ENCODE peak calls at places on chromosomes 11 and 22, in four cellular contexts. One of them, this sample, is unnamed.

GRCh38 chr11:125201525-125202121 is 37.1 kb downstream of the PKNOX2 start:
- DNase-seq in K562: no peak
- DNase-seq in A549: no peak
- DNase-seq in HepG2: peak; percentile 50
- DNase-seq in this sample: no peak

GRCh38 chr11:99548264-99548663 is 527.5 kb downstream of the CNTN5 start:
- DNase-seq in K562: no peak
- DNase-seq in A549: no peak
- DNase-seq in HepG2: no peak
- DNase-seq in this sample: no peak

GRCh38 chr22:17726561-17727243 is 47.6 kb downstream of the BID start:
- DNase-seq in K562: no peak
- DNase-seq in A549: no peak
- DNase-seq in HepG2: no peak
- DNase-seq in this sample: no peak

GRCh38 chr22:50282361-50283144 is 12.4 kb upstream of the MAPK11 start:
- DNase-seq in K562: no peak
- DNase-seq in A549: peak; percentile 69
- DNase-seq in HepG2: no peak
- DNase-seq in this sample: no peak

GRCh38 chr22:42202669-42203068 is 67.8 kb downstream of the TCF20 start:
- DNase-seq in K562: no peak
- DNase-seq in A549: no peak
- DNase-seq in HepG2: no peak
- DNase-seq in this sample: no peak

GRCh38 chr22:20155330-20156041 is 4.6 kb upstream of the CCDC188 start:
- DNase-seq in K562: no peak
- DNase-seq in A549: no peak
- DNase-seq in HepG2: peak; percentile 19
- DNase-seq in this sample: no peak

GRCh38 chr11:4926607-4927006 is 2.5 kb upstream of the OR51G1 start:
- DNase-seq in K562: no peak
- DNase-seq in A549: no peak
- DNase-seq in HepG2: no peak
- DNase-seq in this sample: no peak

GRCh38 chr11:132186699-132187098 is 816.3 kb downstream of the NTM start:
- DNase-seq in K562: no peak
- DNase-seq in A549: no peak
- DNase-seq in HepG2: no peak
- DNase-seq in this sample: peak; percentile 62

GRCh38 chr11:74084796-74085541 is 76.1 kb upstream of the UCP3 start:
- DNase-seq in K562: no peak
- DNase-seq in A549: no peak
- DNase-seq in HepG2: peak; percentile 79
- DNase-seq in this sample: no peak

GRCh38 chr11:75562836-75563484 is 907 bp downstream of the SERPINH1 start:
- DNase-seq in K562: peak; percentile 65
- DNase-seq in A549: peak; percentile 40
- DNase-seq in HepG2: no peak
- DNase-seq in this sample: peak; percentile 83

GRCh38 chr22:38215156-38216038 is 13.6 kb downstream of the MAFF start:
- DNase-seq in K562: no peak
- DNase-seq in A549: no peak
- DNase-seq in HepG2: no peak
- DNase-seq in this sample: no peak

GRCh38 chr22:48475661-48476345 is 1351.9 kb downstream of the BRD1 start:
- DNase-seq in K562: no peak
- DNase-seq in A549: no peak
- DNase-seq in HepG2: no peak
- DNase-seq in this sample: no peak

GRCh38 chr11:105040703-105041102 is 4.4 kb downstream of the CARD16 start:
- DNase-seq in K562: no peak
- DNase-seq in A549: no peak
- DNase-seq in HepG2: no peak
- DNase-seq in this sample: no peak

GRCh38 chr11:129041611-129042018 is 98.9 kb upstream of the TP53AIP1 start:
- DNase-seq in K562: no peak
- DNase-seq in A549: no peak
- DNase-seq in HepG2: no peak
- DNase-seq in this sample: no peak

GRCh38 chr11:35178862-35179261 is 39.9 kb downstream of the CD44 start:
- DNase-seq in K562: no peak
- DNase-seq in A549: no peak
- DNase-seq in HepG2: no peak
- DNase-seq in this sample: no peak

GRCh38 chr22:36454916-36455570 is 26.4 kb downstream of the TXN2 start:
- DNase-seq in K562: peak; percentile 85
- DNase-seq in A549: peak; percentile 94
- DNase-seq in HepG2: no peak
- DNase-seq in this sample: peak; percentile 98

GRCh38 chr22:26949193-26949592 is 291.8 kb downstream of the MIAT start:
- DNase-seq in K562: no peak
- DNase-seq in A549: no peak
- DNase-seq in HepG2: no peak
- DNase-seq in this sample: peak; percentile 57

GRCh38 chr11:70739811-70740474 is 341.6 kb downstream of the CTTN start:
- DNase-seq in K562: no peak
- DNase-seq in A549: no peak
- DNase-seq in HepG2: no peak
- DNase-seq in this sample: peak; percentile 6

GRCh38 chr11:44627911-44628729 is 62.7 kb downstream of the CD82 start:
- DNase-seq in K562: no peak
- DNase-seq in A549: no peak
- DNase-seq in HepG2: no peak
- DNase-seq in this sample: no peak
- TF ChIP-seq HMGXB4 in K562: no peak
- TF ChIP-seq HMGXB4 in A549: no peak
- TF ChIP-seq HMGXB4 in HepG2: no peak
- TF ChIP-seq HMGXB4 in this sample: no peak

DNA sequence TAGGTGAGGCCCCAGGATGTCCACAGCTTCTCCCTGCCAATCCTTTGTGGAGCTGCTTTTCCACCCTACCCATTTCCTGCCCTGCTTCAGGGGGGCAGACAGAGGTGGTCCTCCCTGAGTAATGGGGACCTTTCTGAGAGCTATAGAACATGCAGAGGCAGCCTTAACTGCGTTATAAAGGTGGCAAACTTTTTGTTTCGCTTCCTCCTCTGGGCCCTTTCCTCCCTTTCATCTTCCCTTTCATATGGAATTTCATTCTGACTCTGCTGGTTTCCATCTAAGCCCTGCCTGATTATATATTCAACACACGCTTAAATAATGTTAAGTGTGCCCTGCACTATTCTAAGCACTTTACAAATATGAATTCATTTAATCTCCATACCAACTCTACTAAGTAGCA is 169.3 kb upstream of the E2F8 start:
- DNase-seq in K562: no peak
- DNase-seq in A549: no peak
- DNase-seq in HepG2: no peak
- DNase-seq in this sample: no peak
- TF ChIP-seq HMGXB4 in K562: no peak
- TF ChIP-seq HMGXB4 in A549: no peak
- TF ChIP-seq HMGXB4 in HepG2: no peak
- TF ChIP-seq HMGXB4 in this sample: no peak

GRCh38 chr22:30265131-30265720 is 1.4 kb downstream of the OSM start:
- DNase-seq in K562: no peak
- DNase-seq in A549: no peak
- DNase-seq in HepG2: no peak
- DNase-seq in this sample: no peak
- TF ChIP-seq HMGXB4 in K562: no peak
- TF ChIP-seq HMGXB4 in A549: no peak
- TF ChIP-seq HMGXB4 in HepG2: no peak
- TF ChIP-seq HMGXB4 in this sample: no peak

DNA sequence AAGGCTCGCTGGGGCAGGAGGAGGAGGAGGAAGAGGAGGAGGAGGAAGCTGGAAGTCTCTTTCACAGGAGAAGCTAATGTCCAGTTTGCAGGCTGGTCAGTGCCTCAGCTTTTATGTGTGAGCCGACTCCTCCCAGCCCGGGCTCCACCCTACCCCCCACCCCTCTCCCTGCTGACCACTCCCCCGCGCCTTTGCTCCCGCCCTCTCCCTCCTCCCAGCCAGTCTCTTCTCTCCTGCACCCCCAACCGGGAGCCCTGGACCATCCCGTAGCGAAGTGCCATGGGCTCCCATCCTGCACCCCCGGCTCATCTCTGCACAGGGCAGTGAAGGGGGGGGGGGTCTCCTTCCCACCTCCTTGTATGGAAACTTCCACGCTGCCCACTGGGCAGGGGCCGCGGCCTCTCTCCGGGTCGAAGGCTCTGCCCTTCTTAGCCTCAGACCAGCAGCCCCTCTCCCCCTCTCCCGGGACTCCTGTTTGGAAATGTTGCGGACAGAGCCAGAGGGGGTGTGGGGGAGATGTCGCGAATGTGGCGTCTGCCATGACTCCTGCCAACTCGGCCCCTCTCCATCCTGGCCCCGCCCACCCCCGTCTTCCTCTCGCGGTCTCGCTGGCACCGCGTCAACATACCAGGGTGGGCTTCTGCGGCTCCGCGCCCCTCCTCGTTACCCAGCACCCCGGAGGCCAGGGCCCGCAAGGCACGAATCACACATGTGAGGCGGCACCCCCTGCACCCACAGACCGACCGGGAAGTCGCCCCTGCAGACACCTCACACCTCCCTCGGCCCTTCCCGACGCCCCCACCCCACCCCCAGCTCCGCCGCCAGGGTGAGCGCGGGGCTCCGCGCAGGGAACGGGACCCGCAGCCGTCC is 1.8 kb downstream of the IGF2 start:
- DNase-seq in K562: peak; percentile 88
- DNase-seq in A549: peak; percentile 76
- DNase-seq in HepG2: peak; percentile 80
- DNase-seq in this sample: peak; percentile 77
- TF ChIP-seq HMGXB4 in K562: no peak
- TF ChIP-seq HMGXB4 in A549: no peak
- TF ChIP-seq HMGXB4 in HepG2: peak; percentile 18
- TF ChIP-seq HMGXB4 in this sample: no peak

GRCh38 chr11:47442514-47442913 is 6.4 kb downstream of the RAPSN start:
- DNase-seq in K562: no peak
- DNase-seq in A549: no peak
- DNase-seq in HepG2: no peak
- DNase-seq in this sample: no peak
- TF ChIP-seq HMGXB4 in K562: no peak
- TF ChIP-seq HMGXB4 in A549: no peak
- TF ChIP-seq HMGXB4 in HepG2: no peak
- TF ChIP-seq HMGXB4 in this sample: no peak

DNA sequence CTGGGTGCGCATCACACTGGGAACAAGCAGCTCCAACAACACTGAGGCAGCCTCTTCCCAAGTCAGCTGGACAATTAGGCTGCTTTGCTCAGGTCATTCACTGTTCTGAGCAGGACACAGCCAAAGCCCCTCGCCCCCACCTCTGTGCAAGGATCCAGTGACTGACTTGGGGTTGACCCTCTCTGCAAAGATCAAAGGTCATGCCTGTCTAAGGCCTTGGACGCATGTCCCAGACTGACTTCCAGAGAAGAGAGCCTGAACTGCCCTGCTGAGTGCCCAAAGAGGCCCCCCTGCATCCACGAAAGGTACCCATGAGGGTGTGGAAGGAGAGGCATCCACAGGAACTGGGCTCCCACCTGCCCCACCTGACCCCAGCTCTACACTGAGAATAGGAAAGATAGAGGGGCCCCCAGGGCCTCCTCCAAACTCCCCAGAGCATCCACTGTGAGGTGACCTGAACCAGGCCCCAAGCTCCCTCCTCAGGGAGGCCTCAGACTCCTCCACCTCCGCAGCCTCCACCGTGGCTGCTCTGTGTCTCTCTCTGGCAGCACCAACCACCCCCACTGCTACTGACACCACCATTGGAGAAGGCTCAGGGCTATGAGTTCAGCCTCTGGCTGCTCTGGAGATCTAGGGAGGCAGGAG is 53.5 kb downstream of the IGLL5 start:
- DNase-seq in K562: no peak
- DNase-seq in A549: no peak
- DNase-seq in HepG2: no peak
- DNase-seq in this sample: peak; percentile 6
- TF ChIP-seq HMGXB4 in K562: no peak
- TF ChIP-seq HMGXB4 in A549: no peak
- TF ChIP-seq HMGXB4 in HepG2: no peak
- TF ChIP-seq HMGXB4 in this sample: no peak

GRCh38 chr11:41116970-41117369 is 342.5 kb downstream of the LRRC4C start:
- DNase-seq in K562: no peak
- DNase-seq in A549: no peak
- DNase-seq in HepG2: no peak
- DNase-seq in this sample: peak; percentile 33

GRCh38 chr11:41118521-41118920 is 340.9 kb downstream of the LRRC4C start:
- DNase-seq in K562: no peak
- DNase-seq in A549: no peak
- DNase-seq in HepG2: no peak
- DNase-seq in this sample: no peak

GRCh38 chr11:41115066-41115465 is 344.4 kb downstream of the LRRC4C start:
- DNase-seq in K562: no peak
- DNase-seq in A549: no peak
- DNase-seq in HepG2: no peak
- DNase-seq in this sample: no peak

GRCh38 chr11:41110527-41110926 is 348.9 kb downstream of the LRRC4C start:
- DNase-seq in K562: no peak
- DNase-seq in A549: no peak
- DNase-seq in HepG2: no peak
- DNase-seq in this sample: no peak

DNA sequence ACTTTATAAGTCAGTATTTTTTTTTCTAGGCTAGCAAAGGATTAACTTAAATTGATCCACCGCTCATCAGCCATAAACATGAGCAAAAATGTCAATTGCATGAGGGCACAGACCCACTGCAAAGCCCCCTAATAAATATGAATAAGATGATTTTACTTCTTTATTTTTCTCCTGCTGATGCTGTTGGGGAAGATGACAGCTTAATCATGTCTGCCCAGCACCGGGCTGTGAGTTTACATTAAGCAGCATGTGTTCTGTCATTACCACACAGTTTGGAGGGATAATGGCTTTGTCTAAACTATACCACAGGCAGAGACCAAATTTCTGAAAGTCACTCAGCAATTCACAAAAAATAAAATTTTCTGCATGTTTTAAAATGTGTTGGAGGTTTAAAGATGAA is 346.3 kb downstream of the LRRC4C start:
- DNase-seq in K562: no peak
- DNase-seq in A549: no peak
- DNase-seq in HepG2: no peak
- DNase-seq in this sample: no peak
- TF ChIP-seq HMGXB4 in K562: no peak
- TF ChIP-seq HMGXB4 in A549: no peak
- TF ChIP-seq HMGXB4 in HepG2: no peak
- TF ChIP-seq HMGXB4 in this sample: no peak

This sample was measured in WTC11.